ENCODE peak calls at places on chromosomes 5 and 9, in five cellular contexts. F, K, X, U and E are unnamed samples.

GRCh38 chr9:131473198-131473885 is 29.4 kb upstream of the POMT1 start:
- DNase-seq in K (no peak), F (no peak), U (peak; percentile 35), X (no peak), E (no peak)

GRCh38 chr9:70479880-70480291 is 65.4 kb upstream of the KLF9 start:
- DNase-seq in U (no peak), K (peak; percentile 38), F (peak; percentile 17), X (no peak), E (no peak)

GRCh38 chr9:76537150-76537646 is 78.2 kb downstream of the GCNT1 start:
- DNase-seq in F (no peak), K (no peak), U (no peak), X (no peak), E (no peak)

GRCh38 chr9:17005085-17005484 is 129.8 kb upstream of the CNTLN start:
- DNase-seq in K (peak; percentile 21), F (no peak), X (no peak), U (peak; percentile 12), E (no peak)

GRCh38 chr5:150353395-150353675 is 4.2 kb upstream of the TCOF1 start:
- DNase-seq in F (no peak), U (no peak), K (no peak), X (no peak), E (no peak)

GRCh38 chr5:54013556-54014157 is 296.7 kb downstream of the ARL15 start:
- DNase-seq in K (no peak), U (no peak), X (no peak), F (no peak), E (peak; percentile 27)

GRCh38 chr9:76732341-76732958 is 31.8 kb upstream of the PCA3 start:
- DNase-seq in K (no peak), F (no peak), U (no peak), X (no peak), E (no peak)

GRCh38 chr5:94508421-94509148 is 109.8 kb downstream of the KIAA0825 start:
- DNase-seq in U (no peak), F (no peak), X (no peak), K (no peak), E (no peak)

GRCh38 chr9:21810388-21810787 is 8.0 kb downstream of the MTAP start:
- DNase-seq in X (no peak), F (no peak), U (no peak), K (no peak), E (no peak)

GRCh38 chr9:4739587-4740372 is 1.2 kb downstream of the AK3 start:
- DNase-seq in X (no peak), U (no peak), F (no peak), K (no peak), E (no peak)

GRCh38 chr9:100601216-100601615 is 23.3 kb downstream of the CAVIN4 start:
- DNase-seq in K (no peak), X (no peak), U (peak; percentile 69), F (peak; percentile 72), E (peak; percentile 61)

GRCh38 chr9:128723352-128723865 is 518 bp downstream of the ZDHHC12 start:
- DNase-seq in F (no peak), U (no peak), X (no peak), K (no peak), E (no peak)

GRCh38 chr5:114018178-114018577 is 343.7 kb upstream of the KCNN2 start:
- DNase-seq in F (no peak), K (no peak), X (no peak), U (peak; percentile 1), E (no peak)

GRCh38 chr5:33641722-33642505 is 201.1 kb downstream of the TARS1 start:
- DNase-seq in F (peak; percentile 15), U (no peak), X (peak; percentile 37), K (no peak), E (no peak)

DNA sequence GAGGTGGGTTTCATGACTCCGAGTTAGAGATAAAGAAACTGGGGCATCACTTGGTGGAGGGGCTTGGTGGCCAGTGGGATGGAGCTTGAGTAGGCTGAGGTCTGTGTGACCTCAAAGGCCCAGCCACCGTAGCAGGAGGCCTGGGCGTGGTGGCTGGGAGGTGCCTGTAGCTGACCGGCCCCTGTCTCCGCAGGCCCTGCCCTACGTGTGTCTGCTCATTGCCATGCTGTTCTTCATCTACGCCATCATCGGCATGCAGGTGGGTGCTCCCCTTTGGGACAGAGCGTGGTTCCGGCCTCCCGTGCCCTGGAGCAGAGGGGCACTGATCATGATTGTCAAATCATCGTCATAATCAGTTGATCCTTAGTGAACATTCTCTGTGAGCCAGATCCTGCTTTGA is 196.2 kb downstream of the CACNA1B start:
- DNase-seq in F (no peak), K (no peak), X (no peak), U (no peak), E (no peak)
- TF ChIP-seq ATF3 in F (no peak), K (no peak), X (no peak), U (no peak), E (no peak)

DNA sequence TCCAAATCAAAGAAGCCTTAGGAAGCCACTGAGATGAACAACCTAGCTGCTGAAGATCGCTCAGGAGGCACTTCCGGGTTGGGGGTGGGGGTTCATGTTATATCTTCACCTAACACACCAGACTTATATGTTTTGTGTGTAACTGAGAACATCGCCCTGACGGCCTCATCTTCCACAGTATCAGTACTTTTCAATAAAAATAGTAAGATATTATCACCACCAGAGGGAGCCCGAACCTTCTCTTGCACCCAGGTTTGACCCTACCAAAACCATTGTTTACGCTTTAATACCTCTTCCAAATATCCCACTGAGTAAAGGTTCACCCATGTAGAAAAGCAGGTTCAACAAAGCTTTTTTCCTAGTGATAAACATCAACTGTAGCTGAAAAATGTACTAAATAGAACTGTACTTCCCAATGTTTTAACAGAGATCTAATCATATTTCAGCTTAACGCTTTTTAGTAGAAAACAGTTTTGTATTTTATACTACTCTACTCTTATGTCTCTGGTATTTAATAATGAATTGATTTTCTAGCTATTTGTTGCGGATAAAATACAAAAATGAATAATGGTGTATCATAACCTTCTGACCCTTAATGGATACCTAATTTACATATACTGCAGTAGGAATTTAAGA is 244.0 kb downstream of the EPB41L4A start:
- DNase-seq in F (no peak), K (no peak), U (peak; percentile 18), X (no peak), E (peak; percentile 61)
- TF ChIP-seq ATF3 in F (no peak), K (no peak), U (no peak), X (no peak), E (no peak)

GRCh38 chr5:61228691-61229280 is 66.5 kb upstream of the SMIM15 start:
- DNase-seq in K (no peak), U (no peak), X (no peak), F (no peak), E (no peak)
- TF ChIP-seq ATF3 in K (no peak), U (no peak), X (no peak), F (no peak), E (no peak)

DNA sequence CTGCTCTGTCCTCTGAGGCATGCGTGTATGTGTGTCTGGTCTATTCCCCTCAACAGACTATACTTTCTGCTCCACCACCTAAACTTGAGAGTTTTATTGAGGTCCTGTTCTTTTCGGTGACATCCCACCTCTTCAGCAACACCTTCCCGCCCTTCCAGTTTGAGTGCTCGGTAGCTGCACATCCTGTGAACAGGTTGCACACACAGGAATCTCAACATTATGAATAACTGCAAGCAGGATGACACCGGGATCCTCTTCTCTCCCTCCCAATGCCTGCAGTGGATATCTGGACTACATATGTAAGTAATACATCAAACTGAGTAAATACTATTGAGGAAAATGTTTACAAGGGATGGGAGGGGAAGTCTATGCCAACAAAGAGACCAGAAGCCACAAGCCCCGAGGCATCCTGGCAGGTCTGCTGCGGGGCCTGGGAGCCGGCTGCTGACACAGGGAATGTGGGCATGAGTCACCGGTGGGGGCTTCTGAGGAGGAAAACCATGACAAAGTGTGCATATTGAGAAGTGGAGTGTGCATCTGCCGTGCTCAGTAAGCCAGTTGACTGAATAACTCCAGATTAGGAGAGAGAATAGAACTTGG is 8.6 kb upstream of the ANKRD33B start:
- DNase-seq in K (no peak), U (no peak), X (no peak), F (no peak), E (no peak)
- TF ChIP-seq ATF3 in K (no peak), U (no peak), X (no peak), F (no peak), E (no peak)

DNA sequence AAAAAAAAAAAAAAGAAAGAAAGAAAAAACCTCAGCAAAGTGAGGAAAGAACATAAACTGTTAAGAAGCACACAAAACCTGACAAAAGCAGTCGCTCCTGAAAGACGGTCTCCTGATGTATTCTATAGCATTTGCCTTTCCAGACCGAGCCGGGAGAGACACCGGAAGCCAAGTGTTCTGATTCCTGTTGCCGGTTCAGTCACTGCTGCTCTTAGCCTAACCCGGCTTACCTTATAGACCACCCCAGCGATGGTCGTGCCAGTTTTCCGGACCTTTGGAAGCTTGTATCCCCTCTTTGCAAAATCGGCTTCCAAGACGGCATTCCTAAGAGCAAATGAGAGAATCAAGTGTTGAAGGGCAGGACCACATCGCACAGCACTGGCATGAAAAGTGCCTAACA is 630 bp downstream of the PSMB7 start:
- DNase-seq in K (no peak), F (no peak), U (no peak), X (no peak), E (no peak)
- TF ChIP-seq ATF3 in K (no peak), F (no peak), U (no peak), X (no peak), E (no peak)

GRCh38 chr5:146662229-146662628 is 146.2 kb upstream of the GPR151 start:
- DNase-seq in U (peak; percentile 19), K (no peak), X (no peak), F (no peak), E (peak; percentile 3)
- TF ChIP-seq ATF3 in U (no peak), K (no peak), X (no peak), F (no peak), E (no peak)

GRCh38 chr5:56493293-56493692 is 260.2 kb upstream of the ANKRD55 start:
- DNase-seq in F (no peak), X (no peak), K (no peak), U (no peak), E (no peak)

GRCh38 chr5:56490971-56491468 is 257.9 kb upstream of the ANKRD55 start:
- DNase-seq in X (no peak), U (no peak), K (no peak), F (no peak), E (peak; percentile 18)

GRCh38 chr5:56493751-56494150 is 260.6 kb upstream of the ANKRD55 start:
- DNase-seq in K (no peak), F (no peak), U (no peak), X (no peak), E (no peak)

GRCh38 chr5:56494300-56494704 is 261.2 kb upstream of the ANKRD55 start:
- DNase-seq in X (no peak), K (no peak), F (no peak), U (no peak), E (no peak)

DNA sequence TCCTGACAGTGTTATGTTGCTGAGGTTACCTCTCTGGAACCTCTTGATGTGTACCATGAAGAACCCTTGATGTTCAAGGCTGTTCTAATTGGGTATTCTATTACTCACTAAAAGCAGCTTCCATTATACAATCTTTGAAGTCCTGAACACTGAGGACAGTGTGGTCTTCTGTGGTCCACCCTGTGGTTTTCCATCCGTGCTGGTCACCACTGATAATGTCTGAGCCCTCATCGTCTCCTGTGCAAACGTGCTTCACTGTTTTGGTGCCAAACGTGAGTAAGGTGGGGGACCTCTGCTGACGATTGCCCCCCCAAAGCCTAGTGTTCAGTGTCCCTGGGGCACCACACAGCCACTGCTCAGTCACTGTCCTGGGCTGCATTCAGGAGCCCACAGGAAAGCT is 259.7 kb upstream of the ANKRD55 start:
- DNase-seq in K (no peak), F (no peak), X (no peak), U (no peak), E (no peak)
- TF ChIP-seq ATF3 in K (no peak), F (no peak), X (no peak), U (no peak), E (no peak)